ENCODE peak calls at places on chromosomes 4 and X, in five cellular contexts. S, M, X, F and A are unnamed samples.

GRCh38 chrX:24395775-24396174 is 35.3 kb downstream of the SUPT20HL1 start:
- DNase-seq in F (peak; percentile 80), X (peak; percentile 37), S (peak; percentile 61), M (peak; percentile 82), A (peak; percentile 28)

GRCh38 chr4:152072001-152072485 is 311.2 kb upstream of the GATB start:
- DNase-seq in S (no peak), M (no peak), F (peak; percentile 65), X (no peak), A (no peak)

GRCh38 chrX:41737065-41737464 is 13.1 kb downstream of the GPR82 start:
- DNase-seq in F (no peak), M (no peak), X (no peak), S (no peak), A (no peak)

GRCh38 chr4:113901994-113902787 is 77.3 kb downstream of the ARSJ start:
- DNase-seq in S (peak; percentile 74), X (peak; percentile 73), F (no peak), M (no peak), A (no peak)

GRCh38 chr4:106868381-106869035 is 167.6 kb downstream of the DKK2 start:
- DNase-seq in X (no peak), S (no peak), M (peak; percentile 32), F (peak; percentile 46), A (no peak)

GRCh38 chr4:158938462-158939044 is 164.3 kb upstream of the RAPGEF2 start:
- DNase-seq in M (peak; percentile 15), S (no peak), F (peak; percentile 40), X (no peak), A (no peak)

GRCh38 chrX:20729421-20729820 is 462.7 kb upstream of the RPS6KA3 start:
- DNase-seq in S (no peak), M (no peak), X (no peak), F (peak; percentile 73), A (no peak)

GRCh38 chr4:38160487-38161207 is 200.4 kb downstream of the PTTG2 start:
- DNase-seq in F (peak; percentile 98), M (peak; percentile 96), S (peak; percentile 62), X (peak; percentile 38), A (no peak)

GRCh38 chr4:126604273-126604867 is 1028.4 kb upstream of the INTU start:
- DNase-seq in F (peak; percentile 71), X (peak; percentile 33), S (peak; percentile 23), M (peak; percentile 65), A (no peak)

GRCh38 chr4:180380733-180381132 is 1862.5 kb upstream of the TENM3 start:
- DNase-seq in S (peak; percentile 16), M (no peak), F (peak; percentile 18), X (no peak), A (peak; percentile 22)

GRCh38 chrX:143781103-143781502 is 60.6 kb upstream of the SPANXN2 start:
- DNase-seq in M (peak; percentile 14), F (peak; percentile 4), S (no peak), X (no peak), A (no peak)

GRCh38 chr4:182141623-182142022 is 101.6 kb upstream of the TENM3 start:
- DNase-seq in S (no peak), M (no peak), X (no peak), F (no peak), A (no peak)

GRCh38 chr4:176043838-176044588 is 21.6 kb upstream of the WDR17 start:
- DNase-seq in M (no peak), X (no peak), F (no peak), S (no peak), A (no peak)

GRCh38 chrX:136048446-136048845 is 63.2 kb downstream of the SLC9A6 start:
- DNase-seq in X (no peak), F (peak; percentile 49), M (peak; percentile 14), S (no peak), A (no peak)

GRCh38 chr4:114945616-114946015 is 167.8 kb downstream of the NDST4 start:
- DNase-seq in X (no peak), S (no peak), M (no peak), F (no peak), A (no peak)

GRCh38 chr4:26859762-26860156 is 882 bp upstream of the STIM2 start:
- DNase-seq in M (no peak), F (no peak), S (no peak), X (no peak), A (no peak)